ENCODE peak calls at places on chromosomes 5 and 9, in seven cellular contexts. E is posterior vena cava; K is RWPE1; G is stimulated activated naive CD4-positive, alpha-beta T cell; M is activated CD4-positive, alpha-beta T cell treated with anti-CD3 and anti-CD28 coated beads for 4 hours; Y is right atrium auricular region; L is fibroblast of mammary gland. I is an unnamed sample.

GRCh38 chr9:2288309-2288708 is 273.2 kb downstream of the SMARCA2 start:
- DNase-seq in E (no peak), K (no peak), G (no peak), M (no peak), Y (no peak), L (no peak), I (no peak)

GRCh38 chr9:116152390-116152789 is 1.2 kb upstream of the PAPPA start:
- DNase-seq in E (no peak), K (no peak), G (no peak), M (no peak), Y (no peak), L (peak), I (no peak)

GRCh38 chr5:164763211-164763610 is 1257.8 kb downstream of the MAT2B start:
- DNase-seq in E (no peak), K (no peak), G (no peak), M (no peak), Y (no peak), L (no peak), I (no peak)

GRCh38 chr5:173094012-173094661 is 38.0 kb downstream of the CREBRF start:
- DNase-seq in E (no peak), K (no peak), G (no peak), M (no peak), Y (no peak), L (peak), I (no peak)

GRCh38 chr9:120474579-120475243 is 105.3 kb downstream of the CDK5RAP2 start:
- DNase-seq in E (no peak), K (no peak), G (no peak), M (no peak), Y (no peak), L (peak), I (no peak)

GRCh38 chr5:101535626-101536025 is 632.5 kb upstream of the ST8SIA4 start:
- DNase-seq in E (no peak), K (no peak), G (no peak), M (no peak), Y (no peak), L (peak), I (no peak)

GRCh38 chr9:76415731-76416130 is 21.5 kb upstream of the RFK start:
- DNase-seq in E (no peak), K (no peak), G (no peak), M (no peak), Y (no peak), L (peak), I (no peak)

GRCh38 chr9:119003218-119003617 is 366.0 kb downstream of the BRINP1 start:
- DNase-seq in E (no peak), K (no peak), G (no peak), M (no peak), Y (no peak), L (peak), I (no peak)

GRCh38 chr5:2981035-2981434 is 229.6 kb upstream of the IRX2 start:
- DNase-seq in E (no peak), K (no peak), G (no peak), M (no peak), Y (no peak), L (no peak), I (no peak)

GRCh38 chr5:14705556-14705955 is 41.0 kb downstream of the OTULIN start:
- DNase-seq in E (no peak), K (no peak), G (no peak), M (no peak), Y (no peak), L (no peak), I (no peak)